ENCODE peak calls at places on chromosome 13, in ten cellular contexts. I is right cardiac atrium; A is body of pancreas; N is ureter; K is central memory CD4-positive, alpha-beta T cell; O is RPMI7951; S is activated T-cell treated with anti-CD3 and anti-CD28 coated beads for 1 hour; X is HL-60; Y is GM10248; P is fibroblast of lung. W is an unnamed sample.

GRCh38 chr13:100214886-100215285 is 126.0 kb downstream of the PCCA start:
- DNase-seq in X (no peak), O (peak), S (no peak), A (no peak), P (peak), Y (no peak), N (no peak), I (no peak), K (no peak), W (no peak)

GRCh38 chr13:26872444-26873173 is 112.0 kb upstream of the GPR12 start:
- DNase-seq in Y (peak), N (peak), A (peak), P (peak), K (peak), I (peak), X (peak), S (peak), O (peak), W (peak)

GRCh38 chr13:24005711-24006281 is 108.5 kb upstream of the C1QTNF9B start:
- DNase-seq in N (no peak), S (no peak), P (no peak), X (no peak), K (no peak), O (no peak), A (no peak), Y (peak), I (no peak), W (no peak)

GRCh38 chr13:77513719-77514335 is 21.7 kb upstream of the SCEL start:
- DNase-seq in Y (no peak), N (no peak), P (no peak), K (no peak), S (no peak), I (no peak), A (no peak), X (peak), O (no peak), W (no peak)

GRCh38 chr13:94154362-94154761 is 325.1 kb downstream of the DCT start:
- DNase-seq in A (peak), N (peak), Y (no peak), P (peak), X (no peak), K (no peak), S (no peak), O (peak), I (peak), W (no peak)

GRCh38 chr13:27076411-27076810 is 95.2 kb downstream of the USP12 start:
- DNase-seq in P (peak), I (no peak), K (no peak), X (no peak), O (no peak), N (no peak), A (no peak), Y (no peak), S (no peak), W (no peak)

GRCh38 chr13:75329723-75330122 is 152.2 kb downstream of the TBC1D4 start:
- DNase-seq in A (no peak), N (no peak), X (no peak), S (no peak), P (no peak), K (no peak), O (no peak), I (no peak), Y (no peak), W (no peak)

GRCh38 chr13:97856001-97856675 is 97.3 kb upstream of the IPO5 start:
- DNase-seq in I (peak), O (no peak), K (no peak), A (peak), P (peak), N (peak), Y (no peak), S (no peak), X (no peak), W (no peak)

W was measured in naive thymus-derived CD4-positive, alpha-beta T cell.